ENCODE peak calls at places on chromosomes 4 and X, in seven cellular contexts. B, V, N, Z, Q, X and P are unnamed samples.

GRCh38 chrX:23478561-23478960 is 143.9 kb downstream of the PTCHD1 start:
- DNase-seq in Z (no peak), X (no peak), V (no peak), N (no peak), Q (no peak), B (no peak), P (no peak)

GRCh38 chrX:108439434-108439883 is at the start of gene COL4A5:
- DNase-seq in V (no peak), Z (peak), B (no peak), Q (no peak), N (no peak), X (no peak), P (peak)

GRCh38 chr4:84753318-84753972 is 170.5 kb downstream of the CDS1 start:
- DNase-seq in Q (no peak), Z (no peak), N (no peak), X (no peak), B (no peak), V (no peak), P (no peak)

GRCh38 chrX:99938464-99938863 is 471.6 kb downstream of the PCDH19 start:
- DNase-seq in N (no peak), X (no peak), V (no peak), B (no peak), Z (no peak), Q (no peak), P (no peak)

GRCh38 chrX:85561216-85561615 is 181.8 kb upstream of the POF1B start:
- DNase-seq in Z (no peak), Q (no peak), N (no peak), X (no peak), V (no peak), B (no peak), P (no peak)

GRCh38 chr4:152956650-152957436 is 20.7 kb downstream of the FHDC1 start:
- DNase-seq in Z (no peak), Q (no peak), N (no peak), V (no peak), X (no peak), B (no peak), P (no peak)

GRCh38 chrX:41265615-41266014 is 68.3 kb upstream of the DDX3X start:
- DNase-seq in X (peak), V (peak), B (peak), N (peak), Z (no peak), Q (peak), P (no peak)

GRCh38 chr4:142817442-142817841 is 28.7 kb downstream of the INPP4B start:
- DNase-seq in B (no peak), Z (no peak), N (peak), V (no peak), X (peak), Q (peak), P (peak)

GRCh38 chr4:171846232-171846631 is 33.0 kb downstream of the GALNTL6 start:
- DNase-seq in Q (no peak), B (no peak), N (no peak), X (no peak), V (no peak), Z (peak), P (no peak)

GRCh38 chr4:77881460-77882295 is 19.0 kb downstream of the MRPL1 start:
- DNase-seq in Q (no peak), Z (no peak), V (no peak), N (no peak), X (no peak), B (no peak), P (no peak)

GRCh38 chrX:40314070-40314469 is 216.3 kb upstream of the BCOR start:
- DNase-seq in X (no peak), Z (no peak), V (no peak), N (no peak), Q (no peak), B (no peak), P (no peak)

GRCh38 chr4:41632481-41633073 is 94.6 kb downstream of the LIMCH1 start:
- DNase-seq in N (no peak), B (no peak), V (no peak), X (no peak), Q (no peak), Z (no peak), P (peak)

GRCh38 chrX:103356023-103356798 is at the start of gene TCEAL9:
- DNase-seq in N (no peak), Q (no peak), V (no peak), B (no peak), Z (peak), X (peak), P (no peak)

GRCh38 chr4:153781717-153782416 is 7.0 kb downstream of the SFRP2 start:
- DNase-seq in V (no peak), X (peak), B (no peak), Q (no peak), Z (no peak), N (no peak), P (no peak)

GRCh38 chr4:185566972-185567749 is 31.9 kb upstream of the PDLIM3 start:
- DNase-seq in Z (no peak), Q (no peak), N (no peak), X (no peak), B (no peak), V (no peak), P (no peak)

GRCh38 chr4:156983366-156983765 is 11.8 kb upstream of the PDGFC start:
- DNase-seq in Z (no peak), X (no peak), Q (no peak), B (no peak), V (no peak), N (no peak), P (no peak)